ENCODE peak calls at places on chromosomes 11 and 22, in six cellular contexts. W is IMR-90, T is H9, P is neuronal stem cell, I is mesenchymal stem cell, B is H1. J is an unnamed sample.
A peak's percentile ranks its signal among the peaks of the same experiment; 100 is the strongest.

GRCh38 chr11:122180435-122180834 is 64.4 kb upstream of the BLID start:
- DNase-seq in W (peak; percentile 98), T (no peak), P (no peak), I (peak; percentile 91), B (no peak), J (no peak)

GRCh38 chr11:65425971-65426838 is 3.6 kb downstream of the NEAT1 start:
- DNase-seq in W (peak; percentile 89), T (no peak), P (no peak), I (peak; percentile 88), B (no peak), J (peak; percentile 94)

GRCh38 chr11:115848614-115849013 is 344.4 kb upstream of the CADM1 start:
- DNase-seq in W (no peak), T (no peak), P (no peak), I (no peak), B (no peak), J (no peak)

GRCh38 chr11:70491696-70492472 is 93.6 kb downstream of the CTTN start:
- DNase-seq in W (no peak), T (no peak), P (no peak), I (no peak), B (no peak), J (no peak)

GRCh38 chr22:23215294-23216204 is 35.2 kb downstream of the BCR start:
- DNase-seq in W (peak; percentile 64), T (no peak), P (no peak), I (no peak), B (no peak), J (peak; percentile 66)

GRCh38 chr11:121207485-121208115 is 85.0 kb upstream of the SC5D start:
- DNase-seq in W (no peak), T (no peak), P (no peak), I (no peak), B (no peak), J (no peak)

GRCh38 chr11:133927690-133928627 is 28.8 kb downstream of the IGSF9B start:
- DNase-seq in W (peak; percentile 39), T (peak; percentile 88), P (no peak), I (peak; percentile 28), B (no peak), J (peak; percentile 89)

GRCh38 chr11:131674051-131674755 is 303.8 kb downstream of the NTM start:
- DNase-seq in W (peak; percentile 86), T (peak; percentile 81), P (peak; percentile 64), I (peak; percentile 68), B (peak; percentile 50), J (peak; percentile 83)

GRCh38 chr11:7589861-7590260 is 76.1 kb downstream of the PPFIBP2 start:
- DNase-seq in W (no peak), T (no peak), P (no peak), I (no peak), B (no peak), J (no peak)

GRCh38 chr22:26674211-26675190 is 17.1 kb downstream of the MIAT start:
- DNase-seq in W (no peak), T (no peak), P (no peak), I (no peak), B (no peak), J (no peak)

GRCh38 chr11:68954970-68955958 is 25.5 kb downstream of the MRGPRD start:
- DNase-seq in W (peak; percentile 45), T (peak; percentile 44), P (no peak), I (no peak), B (no peak), J (no peak)

GRCh38 chr11:13335319-13335718 is 57.7 kb downstream of the BMAL1 start:
- DNase-seq in W (peak; percentile 66), T (peak; percentile 77), P (peak; percentile 49), I (peak; percentile 72), B (no peak), J (peak; percentile 77)

GRCh38 chr11:47616726-47617416 is 22.7 kb upstream of the C1QTNF4 start:
- DNase-seq in W (peak; percentile 85), T (peak; percentile 45), P (no peak), I (peak; percentile 85), B (no peak), J (no peak)

GRCh38 chr11:35088676-35089075 is 50.3 kb upstream of the CD44 start:
- DNase-seq in W (peak; percentile 21), T (no peak), P (no peak), I (no peak), B (no peak), J (no peak)

GRCh38 chr11:47124675-47125074 is 52.0 kb downstream of the ARFGAP2 start:
- DNase-seq in W (no peak), T (no peak), P (no peak), I (no peak), B (no peak), J (no peak)

GRCh38 chr22:29342177-29342576 is 26.7 kb upstream of the RASL10A start:
- DNase-seq in W (no peak), T (no peak), P (no peak), I (no peak), B (no peak), J (no peak)
- H4K91ac ChIP-seq in W (no peak overlapping the region), T (no peak overlapping the region), P (no peak overlapping the region), I (no peak overlapping the region), B (no peak overlapping the region), J (peak overlapping the region; percentile 9)

DNA sequence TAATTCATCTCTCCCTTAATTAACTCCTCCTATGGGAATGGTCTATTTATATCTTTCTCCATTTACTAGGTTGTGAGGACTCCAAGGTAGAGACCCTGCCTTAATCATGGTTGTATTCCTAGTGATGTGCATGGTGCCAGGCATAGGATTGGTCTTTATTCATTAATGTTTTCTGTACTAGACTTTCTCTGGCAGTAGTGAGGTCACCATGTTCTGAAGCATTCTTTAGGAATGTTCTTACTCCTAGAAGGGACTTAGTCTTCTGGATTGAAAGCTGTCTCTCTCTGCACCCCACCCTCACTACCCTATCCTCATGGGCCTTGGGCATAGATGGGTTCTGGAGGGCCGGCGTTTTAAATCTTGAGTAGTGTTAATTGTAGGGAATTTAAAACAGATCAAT is 10.6 kb upstream of the INSC start:
- DNase-seq in W (peak; percentile 40), T (no peak), P (no peak), I (no peak), B (no peak), J (no peak)
- H4K91ac ChIP-seq in W (no peak overlapping the region), T (no peak overlapping the region), P (no peak overlapping the region), I (no peak overlapping the region), B (no peak overlapping the region), J (no peak overlapping the region)

GRCh38 chr22:20905415-20906386 is 11.5 kb upstream of the CRKL start:
- DNase-seq in W (no peak), T (no peak), P (no peak), I (no peak), B (no peak), J (peak; percentile 51)

GRCh38 chr22:20904008-20904979 is 12.9 kb upstream of the CRKL start:
- DNase-seq in W (peak; percentile 99), T (no peak), P (no peak), I (peak; percentile 96), B (no peak), J (peak; percentile 98)

GRCh38 chr22:20904980-20905355 is 12.2 kb upstream of the CRKL start:
- DNase-seq in W (no peak), T (no peak), P (no peak), I (no peak), B (no peak), J (no peak)

GRCh38 chr22:20903093-20903492 is 14.1 kb upstream of the CRKL start:
- DNase-seq in W (no peak), T (no peak), P (no peak), I (no peak), B (no peak), J (no peak)

GRCh38 chr22:20899827-20900423 is 17.3 kb upstream of the CRKL start:
- DNase-seq in W (no peak), T (no peak), P (no peak), I (no peak), B (no peak), J (no peak)
- H4K91ac ChIP-seq in W (no peak overlapping the region), T (no peak overlapping the region), P (no peak overlapping the region), I (no peak overlapping the region), B (no peak overlapping the region), J (no peak overlapping the region)

DNA sequence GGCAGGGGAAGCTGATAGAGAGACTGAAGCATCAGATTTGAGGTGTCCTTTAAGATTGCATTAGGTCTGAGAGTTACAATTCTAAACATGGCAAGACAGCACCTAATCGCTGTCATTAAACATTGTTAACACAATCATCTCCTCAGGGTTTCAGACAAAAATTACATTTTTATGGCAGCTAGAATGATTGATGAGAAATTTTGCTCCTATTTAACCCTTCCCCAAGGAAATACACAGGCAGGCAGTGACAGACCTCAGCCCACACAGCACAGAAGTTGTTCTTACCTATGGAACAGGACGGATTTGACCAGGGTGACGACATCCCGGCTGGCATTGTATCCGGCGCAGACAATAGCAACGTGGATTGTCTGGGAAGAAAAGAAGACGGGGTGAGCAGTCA is 294.3 kb downstream of the LARGE1 start:
- DNase-seq in W (no peak), T (no peak), P (no peak), I (no peak), B (no peak), J (no peak)
- H4K91ac ChIP-seq in W (no peak overlapping the region), T (no peak overlapping the region), P (no peak overlapping the region), I (no peak overlapping the region), B (no peak overlapping the region), J (no peak overlapping the region)

DNA sequence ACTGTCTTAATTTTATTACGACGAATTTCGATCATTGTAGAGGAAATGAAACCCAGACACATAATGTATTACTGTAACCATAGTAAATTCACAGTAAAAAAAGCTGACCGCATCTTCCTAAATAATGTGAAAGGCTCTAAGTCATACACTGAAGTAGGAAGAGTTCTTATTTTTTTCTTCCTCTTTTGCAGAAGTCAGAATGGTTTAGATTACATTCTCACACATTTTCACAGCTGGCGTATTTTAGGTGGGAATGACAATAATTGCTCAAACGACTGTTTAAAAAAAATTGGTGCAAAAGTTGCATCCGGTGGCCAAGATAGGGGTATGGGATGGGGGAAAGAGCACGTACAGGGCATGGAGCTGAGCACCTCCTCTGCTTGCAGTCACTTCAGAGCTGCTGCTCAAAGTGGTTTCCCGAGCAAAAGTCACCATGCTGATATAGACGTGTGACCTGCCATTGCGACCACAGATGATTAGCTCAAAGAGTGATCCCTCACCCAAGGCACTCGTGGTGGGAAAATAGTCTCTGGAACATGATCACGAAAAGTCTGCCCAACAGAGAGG is 35.3 kb downstream of the MMP13 start:
- DNase-seq in W (no peak), T (no peak), P (no peak), I (no peak), B (no peak), J (no peak)
- H4K91ac ChIP-seq in W (no peak overlapping the region), T (no peak overlapping the region), P (no peak overlapping the region), I (no peak overlapping the region), B (no peak overlapping the region), J (no peak overlapping the region)

DNA sequence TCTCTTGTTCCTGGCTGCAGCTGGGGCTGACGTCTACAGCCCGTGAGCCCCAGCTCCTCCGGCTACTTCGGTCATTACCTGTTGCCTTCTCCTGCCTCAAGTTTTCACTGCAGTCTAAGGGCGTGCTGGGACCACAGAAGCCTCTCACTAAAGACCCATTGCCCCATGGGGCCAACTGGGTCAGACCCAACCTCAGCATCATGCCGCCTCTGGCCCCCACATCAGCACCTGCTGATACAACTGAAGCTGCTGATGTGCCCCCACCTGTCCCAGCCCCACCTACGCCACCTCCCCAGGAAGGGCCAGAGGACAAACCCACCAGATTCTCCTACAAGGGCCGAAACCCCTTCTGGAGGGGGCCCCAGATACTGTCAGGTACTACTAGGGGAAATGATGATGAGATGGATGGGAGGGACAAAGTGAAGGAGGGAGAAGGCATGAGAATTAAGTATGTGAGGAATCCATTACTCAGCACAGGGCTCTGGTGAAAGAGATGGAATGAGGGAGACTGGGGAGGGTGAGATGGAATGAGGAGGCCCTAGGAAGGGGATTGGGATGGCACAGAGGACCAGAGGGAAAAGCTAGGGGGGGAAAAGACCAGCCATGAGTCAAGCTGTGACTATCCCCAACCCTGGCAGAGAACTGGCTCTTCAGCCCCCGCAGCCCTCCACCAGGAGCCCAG is 5.1 kb downstream of the C11orf42 start:
- DNase-seq in W (peak; percentile 24), T (no peak), P (no peak), I (no peak), B (no peak), J (no peak)
- H4K91ac ChIP-seq in W (no peak overlapping the region), T (no peak overlapping the region), P (no peak overlapping the region), I (no peak overlapping the region), B (no peak overlapping the region), J (no peak overlapping the region)

GRCh38 chr22:46979506-46979905 is 217.1 kb downstream of the TBC1D22A start:
- DNase-seq in W (no peak), T (no peak), P (no peak), I (no peak), B (no peak), J (no peak)
- H4K91ac ChIP-seq in W (no peak overlapping the region), T (no peak overlapping the region), P (no peak overlapping the region), I (no peak overlapping the region), B (no peak overlapping the region), J (no peak overlapping the region)